ENCODE peak calls at places on chromosomes 5 and 9, in ten cellular contexts. One of them, this sample, is unnamed. For H3K27me3, the result is how much of the 10 kb centered on the place peaks cover.

GRCh38 chr9:14072850-14073249 is 241.1 kb downstream of the NFIB start:
- DNase-seq in cardiac muscle cell: no peak
- DNase-seq in IMR-90: no peak
- DNase-seq in uterus: no peak
- DNase-seq in ovary: no peak
- DNase-seq in ascending aorta: no peak
- DNase-seq in psoas muscle: no peak
- DNase-seq in heart right ventricle: no peak
- DNase-seq in right lobe of liver: no peak
- DNase-seq in Panc1: no peak
- DNase-seq in this sample: no peak

GRCh38 chr5:132065351-132065937 is 5.0 kb downstream of the IL3 start:
- DNase-seq in cardiac muscle cell: peak
- DNase-seq in IMR-90: peak
- DNase-seq in uterus: no peak
- DNase-seq in ovary: peak
- DNase-seq in ascending aorta: no peak
- DNase-seq in psoas muscle: peak
- DNase-seq in heart right ventricle: peak
- DNase-seq in right lobe of liver: no peak
- DNase-seq in Panc1: no peak
- DNase-seq in this sample: no peak

GRCh38 chr9:134005381-134005780 is 13.3 kb upstream of the VAV2 start:
- DNase-seq in cardiac muscle cell: no peak
- DNase-seq in IMR-90: no peak
- DNase-seq in uterus: no peak
- DNase-seq in ovary: no peak
- DNase-seq in ascending aorta: no peak
- DNase-seq in psoas muscle: no peak
- DNase-seq in heart right ventricle: no peak
- DNase-seq in right lobe of liver: no peak
- DNase-seq in Panc1: no peak
- DNase-seq in this sample: no peak

GRCh38 chr5:93163010-93163663 is 417.9 kb downstream of the NR2F1-AS1 start:
- DNase-seq in cardiac muscle cell: peak
- DNase-seq in IMR-90: peak
- DNase-seq in uterus: no peak
- DNase-seq in ovary: no peak
- DNase-seq in ascending aorta: no peak
- DNase-seq in psoas muscle: no peak
- DNase-seq in heart right ventricle: no peak
- DNase-seq in right lobe of liver: no peak
- DNase-seq in Panc1: no peak
- DNase-seq in this sample: peak

GRCh38 chr5:141490271-141490670 is 1.4 kb downstream of the PCDHGC5 start:
- DNase-seq in cardiac muscle cell: no peak
- DNase-seq in IMR-90: no peak
- DNase-seq in uterus: no peak
- DNase-seq in ovary: no peak
- DNase-seq in ascending aorta: no peak
- DNase-seq in psoas muscle: no peak
- DNase-seq in heart right ventricle: no peak
- DNase-seq in right lobe of liver: peak
- DNase-seq in Panc1: no peak
- DNase-seq in this sample: no peak

GRCh38 chr9:15696979-15697378 is 144.1 kb downstream of the CCDC171 start:
- DNase-seq in cardiac muscle cell: peak
- DNase-seq in IMR-90: peak
- DNase-seq in uterus: no peak
- DNase-seq in ovary: no peak
- DNase-seq in ascending aorta: no peak
- DNase-seq in psoas muscle: no peak
- DNase-seq in heart right ventricle: no peak
- DNase-seq in right lobe of liver: no peak
- DNase-seq in Panc1: no peak
- DNase-seq in this sample: no peak

GRCh38 chr9:117080996-117081395 is 333.9 kb downstream of the ASTN2 start:
- DNase-seq in cardiac muscle cell: no peak
- DNase-seq in IMR-90: no peak
- DNase-seq in uterus: no peak
- DNase-seq in ovary: no peak
- DNase-seq in ascending aorta: no peak
- DNase-seq in psoas muscle: no peak
- DNase-seq in heart right ventricle: no peak
- DNase-seq in right lobe of liver: no peak
- DNase-seq in Panc1: no peak
- DNase-seq in this sample: no peak

GRCh38 chr5:65925601-65926275 is 637 bp upstream of the ERBIN start:
- DNase-seq in cardiac muscle cell: peak
- DNase-seq in IMR-90: peak
- DNase-seq in uterus: peak
- DNase-seq in ovary: peak
- DNase-seq in ascending aorta: peak
- DNase-seq in psoas muscle: peak
- DNase-seq in heart right ventricle: peak
- DNase-seq in right lobe of liver: peak
- DNase-seq in Panc1: no peak
- DNase-seq in this sample: peak

GRCh38 chr5:151570512-151571269 is 20.4 kb downstream of the FAT2 start:
- DNase-seq in cardiac muscle cell: no peak
- DNase-seq in IMR-90: no peak
- DNase-seq in uterus: no peak
- DNase-seq in ovary: no peak
- DNase-seq in ascending aorta: no peak
- DNase-seq in psoas muscle: no peak
- DNase-seq in heart right ventricle: no peak
- DNase-seq in right lobe of liver: no peak
- DNase-seq in Panc1: no peak
- DNase-seq in this sample: no peak

GRCh38 chr5:98755406-98755805 is 18.1 kb upstream of the RGMB start:
- DNase-seq in cardiac muscle cell: no peak
- DNase-seq in IMR-90: peak
- DNase-seq in uterus: no peak
- DNase-seq in ovary: no peak
- DNase-seq in ascending aorta: no peak
- DNase-seq in psoas muscle: no peak
- DNase-seq in heart right ventricle: no peak
- DNase-seq in right lobe of liver: no peak
- DNase-seq in Panc1: peak
- DNase-seq in this sample: no peak

GRCh38 chr5:181189962-181190710 is 14.9 kb downstream of the TRIM7 start:
- DNase-seq in cardiac muscle cell: no peak
- DNase-seq in IMR-90: no peak
- DNase-seq in uterus: no peak
- DNase-seq in ovary: peak
- DNase-seq in ascending aorta: no peak
- DNase-seq in psoas muscle: peak
- DNase-seq in heart right ventricle: no peak
- DNase-seq in right lobe of liver: no peak
- DNase-seq in Panc1: no peak
- DNase-seq in this sample: no peak

GRCh38 chr9:99092643-99093491 is 12.0 kb upstream of the TGFBR1 start:
- DNase-seq in cardiac muscle cell: no peak
- DNase-seq in IMR-90: no peak
- DNase-seq in uterus: no peak
- DNase-seq in ovary: no peak
- DNase-seq in ascending aorta: no peak
- DNase-seq in psoas muscle: no peak
- DNase-seq in heart right ventricle: no peak
- DNase-seq in right lobe of liver: no peak
- DNase-seq in Panc1: no peak
- DNase-seq in this sample: no peak

GRCh38 chr9:98848450-98849149 is 41.1 kb downstream of the GALNT12 start:
- DNase-seq in cardiac muscle cell: peak
- DNase-seq in IMR-90: peak
- DNase-seq in uterus: peak
- DNase-seq in ovary: peak
- DNase-seq in ascending aorta: peak
- DNase-seq in psoas muscle: peak
- DNase-seq in heart right ventricle: peak
- DNase-seq in right lobe of liver: peak
- DNase-seq in Panc1: peak
- DNase-seq in this sample: peak

GRCh38 chr5:147963436-147963835 is 57.1 kb upstream of the C5orf46 start:
- DNase-seq in cardiac muscle cell: no peak
- DNase-seq in IMR-90: no peak
- DNase-seq in uterus: no peak
- DNase-seq in ovary: no peak
- DNase-seq in ascending aorta: no peak
- DNase-seq in psoas muscle: no peak
- DNase-seq in heart right ventricle: no peak
- DNase-seq in right lobe of liver: no peak
- DNase-seq in Panc1: no peak
- DNase-seq in this sample: no peak

GRCh38 chr5:94884294-94884693 is 265.8 kb downstream of the SLF1 start:
- DNase-seq in cardiac muscle cell: peak
- DNase-seq in IMR-90: no peak
- DNase-seq in uterus: no peak
- DNase-seq in ovary: no peak
- DNase-seq in ascending aorta: no peak
- DNase-seq in psoas muscle: no peak
- DNase-seq in heart right ventricle: no peak
- DNase-seq in right lobe of liver: no peak
- DNase-seq in Panc1: no peak
- DNase-seq in this sample: no peak
- H3K27me3 ChIP-seq in cardiac muscle cell: under half
- H3K27me3 ChIP-seq in IMR-90: under half
- H3K27me3 ChIP-seq in uterus: under half
- H3K27me3 ChIP-seq in ovary: under half
- H3K27me3 ChIP-seq in ascending aorta: under half
- H3K27me3 ChIP-seq in psoas muscle: under half
- H3K27me3 ChIP-seq in heart right ventricle: under half
- H3K27me3 ChIP-seq in right lobe of liver: under half
- H3K27me3 ChIP-seq in Panc1: under half
- H3K27me3 ChIP-seq in this sample: under half

DNA sequence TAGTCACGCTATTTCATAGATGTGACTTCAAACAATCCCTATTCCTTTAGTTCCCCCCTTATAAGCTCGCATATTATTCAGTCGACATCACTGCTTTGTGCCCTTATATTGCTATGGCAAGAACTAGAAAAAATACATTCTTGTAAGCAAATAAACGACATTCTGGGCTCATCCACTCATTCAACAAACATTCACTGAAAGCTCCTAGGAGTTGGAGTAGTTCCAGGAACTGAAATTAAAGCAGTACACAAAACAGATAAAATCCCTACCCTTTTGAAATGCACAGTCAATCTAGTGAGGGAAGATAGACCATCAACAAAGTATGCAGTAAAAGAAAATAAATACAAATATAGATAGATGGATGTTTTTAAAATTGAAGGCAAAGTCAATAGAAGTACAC is 517.9 kb downstream of the ELAVL2 start:
- DNase-seq in cardiac muscle cell: no peak
- DNase-seq in IMR-90: no peak
- DNase-seq in uterus: no peak
- DNase-seq in ovary: no peak
- DNase-seq in ascending aorta: no peak
- DNase-seq in psoas muscle: no peak
- DNase-seq in heart right ventricle: no peak
- DNase-seq in right lobe of liver: no peak
- DNase-seq in Panc1: no peak
- DNase-seq in this sample: no peak
- H3K27me3 ChIP-seq in cardiac muscle cell: under half
- H3K27me3 ChIP-seq in IMR-90: under half
- H3K27me3 ChIP-seq in uterus: under half
- H3K27me3 ChIP-seq in ovary: under half
- H3K27me3 ChIP-seq in ascending aorta: under half
- H3K27me3 ChIP-seq in psoas muscle: under half
- H3K27me3 ChIP-seq in heart right ventricle: under half
- H3K27me3 ChIP-seq in right lobe of liver: under half
- H3K27me3 ChIP-seq in Panc1: under half
- H3K27me3 ChIP-seq in this sample: under half

GRCh38 chr5:73214921-73215490 is 42.0 kb downstream of the TMEM174 start:
- DNase-seq in cardiac muscle cell: no peak
- DNase-seq in IMR-90: no peak
- DNase-seq in uterus: no peak
- DNase-seq in ovary: no peak
- DNase-seq in ascending aorta: no peak
- DNase-seq in psoas muscle: no peak
- DNase-seq in heart right ventricle: no peak
- DNase-seq in right lobe of liver: no peak
- DNase-seq in Panc1: no peak
- DNase-seq in this sample: no peak

GRCh38 chr5:73213566-73213998 is 40.6 kb downstream of the TMEM174 start:
- DNase-seq in cardiac muscle cell: peak
- DNase-seq in IMR-90: peak
- DNase-seq in uterus: no peak
- DNase-seq in ovary: no peak
- DNase-seq in ascending aorta: no peak
- DNase-seq in psoas muscle: no peak
- DNase-seq in heart right ventricle: no peak
- DNase-seq in right lobe of liver: no peak
- DNase-seq in Panc1: no peak
- DNase-seq in this sample: no peak

GRCh38 chr5:73215891-73216610 is 43.1 kb downstream of the TMEM174 start:
- DNase-seq in cardiac muscle cell: peak
- DNase-seq in IMR-90: peak
- DNase-seq in uterus: peak
- DNase-seq in ovary: peak
- DNase-seq in ascending aorta: no peak
- DNase-seq in psoas muscle: peak
- DNase-seq in heart right ventricle: peak
- DNase-seq in right lobe of liver: peak
- DNase-seq in Panc1: peak
- DNase-seq in this sample: no peak

GRCh38 chr5:73218552-73219171 is 45.7 kb downstream of the TMEM174 start:
- DNase-seq in cardiac muscle cell: peak
- DNase-seq in IMR-90: peak
- DNase-seq in uterus: no peak
- DNase-seq in ovary: no peak
- DNase-seq in ascending aorta: no peak
- DNase-seq in psoas muscle: no peak
- DNase-seq in heart right ventricle: no peak
- DNase-seq in right lobe of liver: no peak
- DNase-seq in Panc1: no peak
- DNase-seq in this sample: no peak

GRCh38 chr5:73215525-73215890 is 42.5 kb downstream of the TMEM174 start:
- DNase-seq in cardiac muscle cell: no peak
- DNase-seq in IMR-90: no peak
- DNase-seq in uterus: no peak
- DNase-seq in ovary: no peak
- DNase-seq in ascending aorta: no peak
- DNase-seq in psoas muscle: no peak
- DNase-seq in heart right ventricle: no peak
- DNase-seq in right lobe of liver: no peak
- DNase-seq in Panc1: no peak
- DNase-seq in this sample: no peak
- H3K27me3 ChIP-seq in cardiac muscle cell: half or more
- H3K27me3 ChIP-seq in IMR-90: under half
- H3K27me3 ChIP-seq in uterus: under half
- H3K27me3 ChIP-seq in ovary: under half
- H3K27me3 ChIP-seq in ascending aorta: under half
- H3K27me3 ChIP-seq in psoas muscle: under half
- H3K27me3 ChIP-seq in heart right ventricle: half or more
- H3K27me3 ChIP-seq in right lobe of liver: under half
- H3K27me3 ChIP-seq in Panc1: under half
- H3K27me3 ChIP-seq in this sample: under half

DNA sequence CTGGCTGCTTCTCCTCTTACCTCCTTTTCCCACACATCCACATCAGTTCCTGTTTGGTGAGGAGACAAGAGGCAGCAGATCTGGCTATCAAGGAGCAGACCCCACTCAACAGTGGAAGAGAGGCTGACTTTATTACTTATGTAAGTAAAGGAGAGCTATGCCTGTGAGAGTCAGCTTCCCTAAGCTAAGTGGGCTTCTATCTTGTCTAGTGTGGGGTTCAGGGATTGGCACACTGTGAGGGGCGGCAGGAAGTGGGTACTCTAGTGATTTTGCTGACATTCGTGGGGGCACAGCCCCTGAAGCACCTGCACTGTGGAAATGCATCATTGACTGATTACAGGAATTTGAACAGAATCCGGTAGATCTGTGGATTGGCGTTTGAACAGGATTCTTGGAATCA is 163.5 kb upstream of the IRX1 start:
- DNase-seq in cardiac muscle cell: no peak
- DNase-seq in IMR-90: no peak
- DNase-seq in uterus: no peak
- DNase-seq in ovary: no peak
- DNase-seq in ascending aorta: no peak
- DNase-seq in psoas muscle: no peak
- DNase-seq in heart right ventricle: no peak
- DNase-seq in right lobe of liver: no peak
- DNase-seq in Panc1: no peak
- DNase-seq in this sample: no peak
- H3K27me3 ChIP-seq in cardiac muscle cell: under half
- H3K27me3 ChIP-seq in IMR-90: under half
- H3K27me3 ChIP-seq in uterus: under half
- H3K27me3 ChIP-seq in ovary: under half
- H3K27me3 ChIP-seq in ascending aorta: under half
- H3K27me3 ChIP-seq in psoas muscle: under half
- H3K27me3 ChIP-seq in heart right ventricle: under half
- H3K27me3 ChIP-seq in right lobe of liver: under half
- H3K27me3 ChIP-seq in Panc1: under half
- H3K27me3 ChIP-seq in this sample: under half